ENCODE peak calls at places on chromosomes 7 and 10, in four cellular contexts. N is WTC11, G is HepG2, C is K562. Q is an unnamed sample.

GRCh38 chr10:4931587-4931986 is 31.6 kb upstream of the AKR1C1 start:
- DNase-seq in G (no peak), N (no peak), C (no peak), Q (no peak)

GRCh38 chr7:44220046-44220720 is 19.4 kb downstream of the YKT6 start:
- DNase-seq in N (peak), G (no peak), C (no peak), Q (no peak)

GRCh38 chr7:26543345-26543744 is 251.7 kb downstream of the SNX10 start:
- DNase-seq in G (no peak), C (no peak), N (no peak), Q (no peak)

GRCh38 chr10:416091-416515 is 273.4 kb downstream of the DIP2C start:
- DNase-seq in C (peak), G (peak), N (peak), Q (no peak)

GRCh38 chr10:121974019-121974534 is 940 bp downstream of the NSMCE4A start:
- DNase-seq in N (no peak), C (peak), G (no peak), Q (no peak)

GRCh38 chr7:73431041-73431835 is 2.3 kb upstream of the FZD9 start:
- DNase-seq in N (peak), C (no peak), G (peak), Q (no peak)

GRCh38 chr7:105353752-105354328 is 34.9 kb downstream of the SRPK2 start:
- DNase-seq in N (no peak), C (peak), G (no peak), Q (no peak)

GRCh38 chr10:132077091-132077490 is 11.3 kb downstream of the JAKMIP3 start:
- DNase-seq in G (no peak), N (no peak), C (no peak), Q (no peak)

GRCh38 chr7:130985361-130985760 is 251.4 kb upstream of the KLF14 start:
- DNase-seq in C (no peak), G (no peak), N (no peak), Q (no peak)

GRCh38 chr7:140005754-140006503 is 56.8 kb downstream of the PARP12 start:
- DNase-seq in C (peak), N (peak), G (peak), Q (no peak)

GRCh38 chr7:135441791-135442190 is 68.1 kb downstream of the CNOT4 start:
- DNase-seq in C (no peak), N (no peak), G (no peak), Q (no peak)

GRCh38 chr7:7220821-7221220 is 38.5 kb downstream of the C1GALT1 start:
- DNase-seq in G (no peak), N (no peak), C (no peak), Q (no peak)

GRCh38 chr7:41576176-41576575 is 126.7 kb downstream of the INHBA start:
- DNase-seq in C (no peak), G (no peak), N (no peak), Q (no peak)

GRCh38 chr10:34650156-34650555 is 164.9 kb downstream of the PARD3 start:
- DNase-seq in N (no peak), C (no peak), G (no peak), Q (no peak)

GRCh38 chr7:84674236-84674913 is 479.8 kb upstream of the SEMA3A start:
- DNase-seq in C (no peak), G (no peak), N (no peak), Q (no peak)

GRCh38 chr7:23967949-23968599 is 258.1 kb downstream of the STK31 start:
- DNase-seq in C (no peak), N (no peak), G (no peak), Q (no peak)

GRCh38 chr7:118372530-118372929 is 148.0 kb downstream of the ANKRD7 start:
- DNase-seq in N (no peak), C (peak), G (no peak), Q (no peak)

GRCh38 chr7:155032978-155033377 is 30.1 kb upstream of the PAXIP1 start:
- DNase-seq in G (no peak), N (no peak), C (no peak), Q (no peak)

GRCh38 chr7:65459438-65459837 is 85.8 kb downstream of the ZNF92 start:
- DNase-seq in N (no peak), G (no peak), C (no peak), Q (no peak)

GRCh38 chr10:60953420-60953819 is 9.4 kb upstream of the RHOBTB1 start:
- DNase-seq in N (no peak), G (no peak), C (no peak), Q (no peak)

DNA sequence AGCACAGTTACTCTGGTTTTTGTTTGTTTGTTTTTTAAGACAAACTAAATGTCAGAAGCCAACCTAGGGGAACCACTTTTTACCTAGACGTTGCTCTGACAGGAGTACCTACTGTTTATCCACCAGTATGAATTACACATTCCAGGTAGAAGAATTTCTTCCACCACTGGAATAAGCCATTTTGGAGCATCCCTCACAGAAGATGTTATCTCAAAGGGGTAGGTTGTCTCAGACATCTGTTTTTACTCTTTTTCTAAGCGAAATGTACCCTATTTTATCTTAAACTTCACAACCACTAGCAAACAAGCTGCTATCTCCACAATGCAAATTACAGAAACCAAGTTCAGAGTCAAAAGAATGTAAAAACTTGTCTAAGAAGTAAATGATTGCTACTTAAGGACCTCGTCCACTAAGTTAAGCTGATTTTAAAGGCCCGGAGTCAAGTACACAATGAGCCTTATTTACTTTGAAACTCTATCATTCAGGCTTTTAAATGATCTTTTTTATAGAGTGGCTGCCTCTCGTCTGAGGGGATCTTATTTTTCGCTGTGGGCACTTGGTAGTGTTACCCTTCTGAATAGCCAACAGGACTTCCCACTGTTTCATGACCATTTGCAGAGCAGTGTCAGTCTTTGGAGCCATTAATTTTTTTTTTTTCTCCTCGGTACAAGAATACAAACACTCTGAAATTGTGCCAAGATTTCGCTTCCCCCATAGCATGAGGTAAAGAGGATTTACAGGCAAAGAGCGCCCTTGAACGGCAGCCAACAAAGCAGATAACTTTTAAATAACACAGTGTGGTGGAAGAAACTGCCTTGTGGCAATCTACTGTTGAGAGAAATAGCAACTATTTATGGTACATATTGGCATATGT is 15.7 kb upstream of the ARMC3 start:
- DNase-seq in C (no peak), G (peak), N (no peak), Q (no peak)
- TF ChIP-seq CREM in C (no peak), G (no peak), N (no peak), Q (no peak)

DNA sequence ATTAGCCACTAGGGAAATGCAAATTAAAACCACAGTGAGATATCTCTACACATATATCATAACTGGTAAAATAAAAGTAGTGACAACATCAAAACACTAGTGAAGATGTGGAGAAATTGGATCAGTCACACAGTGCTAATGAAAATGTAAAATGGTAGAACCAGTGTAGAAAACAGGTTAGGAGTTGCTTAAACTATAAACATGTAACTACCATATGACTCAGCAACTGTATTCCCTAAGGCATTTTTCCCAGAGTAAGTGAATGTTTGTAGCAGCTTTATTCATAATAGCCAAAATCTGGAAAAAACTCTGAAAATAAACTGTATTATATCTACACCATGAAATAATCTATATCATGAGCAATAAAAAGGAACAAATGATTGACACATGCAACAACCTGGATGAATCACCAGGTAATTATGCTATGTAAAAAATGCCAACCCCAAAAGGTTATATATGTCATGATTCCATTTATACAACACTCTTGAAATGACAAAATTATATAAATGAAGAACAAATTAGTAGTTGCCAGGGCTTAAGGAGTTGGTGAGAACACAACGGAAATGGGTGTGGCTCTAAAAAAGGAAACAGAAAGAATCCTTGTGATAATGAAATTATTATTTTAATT is 22.8 kb downstream of the SLC25A40 start:
- DNase-seq in G (no peak), C (no peak), N (no peak), Q (no peak)
- TF ChIP-seq NR2C2 in G (no peak), C (no peak), N (no peak), Q (no peak)

GRCh38 chr7:143419880-143420279 is 11.2 kb upstream of the EPHA1 start:
- DNase-seq in N (no peak), G (no peak), C (no peak), Q (no peak)

GRCh38 chr7:143417734-143418378 is 9.2 kb upstream of the EPHA1 start:
- DNase-seq in G (no peak), N (no peak), C (no peak), Q (no peak)

GRCh38 chr7:143422033-143422432 is 13.4 kb upstream of the EPHA1 start:
- DNase-seq in C (no peak), N (no peak), G (no peak), Q (no peak)

GRCh38 chr7:143416565-143417149 is 8.0 kb upstream of the EPHA1 start:
- DNase-seq in C (peak), N (no peak), G (peak), Q (no peak)

DNA sequence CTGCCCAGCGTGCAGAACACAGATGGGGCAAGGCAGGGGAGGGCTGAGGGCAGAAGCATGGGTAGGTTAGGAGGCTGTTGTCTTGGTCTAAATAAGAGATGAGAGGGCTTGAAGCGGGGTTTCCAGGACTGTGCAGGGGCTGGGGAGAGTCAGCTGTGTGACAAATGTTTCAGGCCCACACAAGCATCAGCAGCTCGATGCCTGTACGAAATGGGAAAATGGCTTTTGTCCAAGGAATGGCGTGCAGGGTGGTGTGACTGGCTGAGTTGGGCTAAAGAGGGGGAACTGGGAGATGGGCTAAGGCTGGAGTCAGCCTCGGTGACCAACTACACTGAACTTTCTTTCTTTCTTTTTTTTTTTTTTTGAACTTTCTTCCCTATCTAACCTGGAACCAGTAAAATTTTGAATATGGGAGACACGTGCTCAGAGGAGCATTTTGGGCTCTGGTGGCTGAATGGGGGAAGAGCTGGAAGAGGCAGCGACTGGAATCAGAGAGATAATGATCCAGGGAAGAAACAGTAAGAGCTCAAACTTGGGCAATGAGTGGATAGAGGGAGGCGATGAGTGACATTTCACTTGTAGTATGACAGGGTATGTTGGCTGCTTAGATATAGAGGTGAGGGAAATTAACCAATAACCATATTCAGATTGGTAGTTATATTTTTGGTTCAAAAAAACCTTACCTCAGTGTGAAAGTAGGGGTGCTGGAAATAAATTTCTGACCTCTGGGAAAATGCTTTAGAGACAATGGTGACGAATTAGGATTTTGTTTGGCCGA is 10.2 kb upstream of the EPHA1 start:
- DNase-seq in N (no peak), G (no peak), C (no peak), Q (no peak)
- TF ChIP-seq CREM in N (no peak), G (no peak), C (no peak), Q (no peak)

GRCh38 chr10:78945838-78946237 is 122.9 kb upstream of the ZMIZ1 start:
- DNase-seq in C (no peak), G (peak), N (no peak), Q (no peak)
- TF ChIP-seq NR2C2 in C (no peak), G (no peak), N (no peak), Q (no peak)

GRCh38 chr10:85611093-85611740 is 755.4 kb downstream of the GRID1 start:
- DNase-seq in G (no peak), C (no peak), N (no peak), Q (no peak)

GRCh38 chr10:85612378-85612775 is 754.2 kb downstream of the GRID1 start:
- DNase-seq in N (no peak), G (no peak), C (no peak), Q (peak)

GRCh38 chr10:85613391-85613790 is 753.2 kb downstream of the GRID1 start:
- DNase-seq in N (no peak), G (no peak), C (no peak), Q (no peak)

GRCh38 chr10:85611746-85612377 is 754.7 kb downstream of the GRID1 start:
- DNase-seq in C (no peak), G (no peak), N (no peak), Q (no peak)

DNA sequence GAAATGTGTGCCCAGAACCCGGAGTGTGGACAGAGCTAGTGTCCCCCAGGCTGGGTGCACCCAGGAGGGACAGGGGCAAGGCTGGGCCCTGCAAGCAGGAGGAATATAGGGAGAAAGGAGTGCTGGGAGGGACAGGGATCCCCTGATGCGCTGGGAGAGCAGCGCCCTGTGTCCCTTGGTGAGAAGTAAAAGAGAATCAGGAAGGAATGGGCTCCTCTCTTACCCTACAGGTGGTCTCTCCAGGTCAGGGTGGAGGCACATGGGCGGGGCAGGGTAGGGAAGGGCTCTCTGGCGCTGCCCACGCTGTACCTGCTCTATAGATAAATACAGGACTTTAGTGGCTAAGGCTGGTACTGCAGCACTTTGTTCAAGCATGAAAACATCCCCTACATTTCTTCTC is 753.8 kb downstream of the GRID1 start:
- DNase-seq in C (no peak), G (no peak), N (peak), Q (no peak)
- TF ChIP-seq CREM in C (no peak), G (no peak), N (no peak), Q (no peak)

DNA sequence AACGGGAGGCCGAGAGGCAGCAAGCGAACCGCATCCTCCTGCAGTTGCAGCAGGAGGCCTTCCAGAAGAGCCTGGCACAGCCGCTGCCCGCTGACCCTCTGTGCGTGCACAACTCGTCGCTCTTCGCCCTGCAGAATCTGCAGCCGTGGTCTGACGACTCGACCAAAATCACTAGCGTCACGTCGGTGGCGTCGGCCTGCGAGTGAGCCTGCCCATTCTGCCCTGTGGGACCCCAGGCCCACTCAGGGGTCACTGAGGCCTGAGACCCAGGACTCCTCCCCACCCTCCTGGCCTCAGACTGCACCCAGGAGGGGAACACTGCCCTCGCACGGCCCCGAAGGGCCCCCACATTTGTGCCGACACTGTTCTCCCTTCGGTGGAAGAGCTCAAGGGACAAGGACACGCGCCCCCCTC is 5.6 kb downstream of the TLX1 start:
- DNase-seq in N (no peak), C (no peak), G (no peak), Q (no peak)
- TF ChIP-seq NR2C2 in N (no peak), C (no peak), G (no peak), Q (no peak)

DNA sequence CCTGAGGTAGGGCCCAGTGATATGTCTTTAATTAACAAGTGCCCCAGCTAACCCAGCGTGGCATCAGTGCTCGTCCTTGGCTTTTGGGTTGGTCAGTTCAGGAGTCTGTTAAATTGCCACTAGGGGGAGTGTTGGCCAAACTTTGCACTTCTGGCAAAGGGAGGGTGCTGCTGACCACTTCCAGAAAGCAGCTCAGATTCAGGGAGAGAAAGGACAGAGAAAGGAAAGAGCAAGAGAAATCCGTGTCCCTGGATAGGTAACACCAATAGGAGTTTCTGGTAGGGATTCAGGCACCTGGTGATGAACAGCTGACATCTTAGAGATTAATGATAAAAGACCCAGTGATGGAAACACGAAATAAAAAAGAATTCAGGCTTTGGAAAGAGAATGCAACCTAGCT is 243.1 kb upstream of the AOAH start:
- DNase-seq in G (peak), N (peak), C (peak), Q (no peak)
- TF ChIP-seq CREM in G (no peak), N (no peak), C (no peak), Q (no peak)

GRCh38 chr10:42953684-42954674 is 122.9 kb upstream of the RET start:
- DNase-seq in C (no peak), N (peak), G (no peak), Q (no peak)

GRCh38 chr10:42952358-42952757 is 124.5 kb upstream of the RET start:
- DNase-seq in C (peak), G (peak), N (peak), Q (no peak)

GRCh38 chr10:42950606-42951485 is 126.0 kb upstream of the RET start:
- DNase-seq in C (no peak), N (no peak), G (no peak), Q (no peak)

GRCh38 chr10:42952931-42953683 is 123.8 kb upstream of the RET start:
- DNase-seq in C (no peak), G (no peak), N (peak), Q (no peak)

GRCh38 chr10:42951486-42952251 is 125.2 kb upstream of the RET start:
- DNase-seq in C (no peak), G (no peak), N (peak), Q (no peak)
- TF ChIP-seq NR2C2 in C (no peak), G (no peak), N (no peak), Q (no peak)

Q was measured in GM12878.